ENCODE peak calls at places on chromosomes 16 and 17, in six cellular contexts. L is GM12878, K is upper lobe of left lung, H is HepG2, R is A549, Q is K562. P is an unnamed sample.

GRCh38 chr16:85471469-85472431 is 141.4 kb upstream of the GSE1 start:
- ATAC-seq in L (no peak), K (no peak), H (peak; percentile 51), R (no peak), Q (peak; percentile 59), P (no peak)

GRCh38 chr17:65154770-65155589 is 17.8 kb downstream of the RGS9 start:
- ATAC-seq in L (peak; percentile 96), K (no peak), H (no peak), R (peak; percentile 77), Q (no peak), P (no peak)

GRCh38 chr16:17134586-17134985 is 336.2 kb downstream of the XYLT1 start:
- ATAC-seq in L (peak; percentile 97), K (no peak), H (no peak), R (no peak), Q (no peak), P (no peak)

GRCh38 chr17:75652934-75653549 is 13.9 kb downstream of the RECQL5 start:
- ATAC-seq in L (peak; percentile 93), K (no peak), H (peak; percentile 94), R (peak; percentile 93), Q (peak; percentile 94), P (no peak)

GRCh38 chr16:67207857-67208524 is 9.1 kb downstream of the ELMO3 start:
- ATAC-seq in L (no peak), K (no peak), H (peak; percentile 2), R (peak; percentile 56), Q (peak; percentile 71), P (no peak)

GRCh38 chr16:85949787-85950186 is 50.8 kb downstream of the IRF8 start:
- ATAC-seq in L (no peak), K (no peak), H (no peak), R (no peak), Q (no peak), P (no peak)

GRCh38 chr16:11175850-11176341 is 80.1 kb downstream of the SOCS1 start:
- ATAC-seq in L (peak; percentile 63), K (no peak), H (no peak), R (no peak), Q (no peak), P (no peak)

GRCh38 chr17:82096709-82097186 is 1.3 kb downstream of the FASN start:
- ATAC-seq in L (no peak), K (no peak), H (no peak), R (peak; percentile 0), Q (no peak), P (no peak)

GRCh38 chr17:16374129-16374528 is 6.8 kb upstream of the UBB start:
- ATAC-seq in L (no peak), K (peak; percentile 77), H (no peak), R (no peak), Q (no peak), P (peak; percentile 82)

GRCh38 chr17:79675413-79675725 is 55.4 kb upstream of the ENPP7 start:
- ATAC-seq in L (no peak), K (no peak), H (no peak), R (no peak), Q (no peak), P (no peak)

GRCh38 chr17:45357364-45357997 is 40.7 kb upstream of the MAP3K14 start:
- ATAC-seq in L (peak; percentile 80), K (no peak), H (no peak), R (no peak), Q (no peak), P (no peak)

GRCh38 chr17:16027708-16028584 is 28.3 kb downstream of the TTC19 start:
- ATAC-seq in L (peak; percentile 96), K (peak; percentile 89), H (peak; percentile 52), R (peak; percentile 96), Q (peak; percentile 97), P (peak; percentile 80)

GRCh38 chr17:37476431-37477130 is 13.1 kb upstream of the DUSP14 start:
- ATAC-seq in L (no peak), K (peak; percentile 50), H (no peak), R (peak; percentile 76), Q (no peak), P (peak; percentile 29)
- H3K27ac ChIP-seq in L (no peak overlapping the region), K (no peak overlapping the region), H (no peak overlapping the region), R (no peak overlapping the region), Q (no peak overlapping the region), P (no peak overlapping the region)

DNA sequence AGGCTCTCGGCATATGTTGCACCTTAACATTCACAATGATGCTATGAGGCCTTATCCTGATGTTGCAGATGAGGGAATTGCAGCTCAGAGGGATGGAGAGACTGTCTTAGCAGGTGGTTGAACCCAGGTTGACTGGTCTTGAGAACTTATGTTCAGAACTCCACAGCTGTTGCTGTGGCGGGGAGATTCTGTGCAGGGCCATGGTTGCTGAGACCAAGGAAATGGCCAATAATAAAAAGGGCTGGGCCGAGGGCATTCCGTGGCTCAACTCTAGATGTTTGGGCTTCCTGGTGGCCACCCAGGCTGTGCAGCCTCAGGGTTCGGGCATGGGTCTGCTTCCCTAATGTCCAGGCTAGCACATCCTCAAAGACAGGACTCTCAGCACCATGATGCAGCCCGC is 5.9 kb downstream of the KSR1 start:
- ATAC-seq in L (peak; percentile 10), K (no peak), H (no peak), R (no peak), Q (no peak), P (no peak)
- H3K4me1 ChIP-seq in L (peaks cover 49% of the 10 kb centered on the region), K (peaks cover 62% of the 10 kb centered on the region), H (peaks cover 75% of the 10 kb centered on the region), R (peaks cover 64% of the 10 kb centered on the region), Q (peaks cover 53% of the 10 kb centered on the region), P (peaks cover 15% of the 10 kb centered on the region)

GRCh38 chr17:50892101-50892776 is 26.1 kb upstream of the TOB1 start:
- ATAC-seq in L (no peak), K (no peak), H (no peak), R (peak; percentile 8), Q (no peak), P (no peak)

GRCh38 chr17:50891577-50891989 is 25.4 kb upstream of the TOB1 start:
- ATAC-seq in L (no peak), K (no peak), H (no peak), R (no peak), Q (no peak), P (no peak)

GRCh38 chr17:50890675-50891516 is 24.7 kb upstream of the TOB1 start:
- ATAC-seq in L (no peak), K (no peak), H (peak; percentile 73), R (peak; percentile 83), Q (no peak), P (no peak)

GRCh38 chr17:50889528-50890118 is 23.5 kb upstream of the TOB1 start:
- ATAC-seq in L (no peak), K (no peak), H (peak; percentile 59), R (no peak), Q (no peak), P (no peak)

DNA sequence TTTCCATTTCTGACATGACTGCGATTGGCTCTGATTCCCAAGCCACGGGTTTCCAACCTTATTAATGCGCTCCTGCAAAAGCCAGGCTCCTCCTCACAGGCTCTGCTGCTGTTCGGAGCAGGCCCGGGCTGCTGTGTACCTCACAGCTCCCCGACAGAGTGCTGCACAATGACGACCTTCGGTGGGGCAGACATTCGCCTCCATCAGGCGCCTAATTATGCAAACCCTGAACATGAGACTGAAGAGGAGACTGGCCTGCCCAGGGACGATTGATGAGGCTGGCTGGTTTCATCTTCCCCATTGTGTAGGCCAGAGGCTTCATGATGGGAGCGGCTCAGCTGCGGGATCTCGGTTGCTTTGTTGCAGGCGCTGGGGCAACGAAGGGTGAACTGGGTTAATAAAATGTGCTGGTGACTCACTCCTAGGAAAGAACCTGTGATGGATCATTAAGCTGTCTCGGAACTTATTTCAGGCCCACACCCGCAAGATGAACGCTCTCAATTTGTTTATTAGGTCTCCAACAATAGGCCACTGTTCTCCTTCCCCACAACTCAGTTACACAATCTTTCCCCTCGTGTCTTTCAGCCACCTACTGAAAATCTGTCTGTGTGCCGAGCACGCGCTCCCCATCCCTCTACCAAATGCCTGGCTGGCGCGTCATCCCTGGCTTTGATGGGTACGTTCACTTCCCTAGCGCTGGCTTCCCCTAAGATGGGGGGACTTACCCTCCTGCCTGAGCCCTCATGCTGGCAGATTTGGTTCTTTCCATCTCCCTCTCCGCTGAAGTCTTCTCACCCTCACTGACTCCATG is 27.2 kb upstream of the TOB1 start:
- ATAC-seq in L (no peak), K (no peak), H (peak; percentile 51), R (peak; percentile 48), Q (no peak), P (peak; percentile 36)
- TF ChIP-seq EP300 in L (no peak), K (no peak), H (no peak), R (no peak), Q (no peak), P (no peak)

DNA sequence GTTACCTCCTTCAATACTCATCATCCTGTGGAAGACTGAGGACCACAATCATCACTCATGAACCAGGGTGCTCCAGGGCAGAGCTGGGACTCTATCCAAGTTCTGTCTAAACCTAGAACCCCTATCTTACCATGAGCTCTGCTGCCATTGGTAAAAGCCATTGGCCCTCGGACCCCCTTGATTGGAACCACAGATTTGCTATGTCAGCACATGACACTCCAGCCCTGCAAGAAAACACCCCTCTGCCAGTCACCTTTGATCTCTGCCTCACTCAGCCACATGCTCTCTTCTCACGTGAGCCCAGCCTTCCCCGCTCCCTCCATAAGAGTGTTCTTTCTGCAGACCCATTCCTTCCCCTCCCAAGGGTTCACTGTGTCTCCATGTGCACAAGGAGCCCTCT is 468.8 kb upstream of the DYNLRB2 start:
- ATAC-seq in L (no peak), K (no peak), H (no peak), R (no peak), Q (no peak), P (no peak)
- H3K27ac ChIP-seq in L (no peak overlapping the region), K (no peak overlapping the region), H (no peak overlapping the region), R (no peak overlapping the region), Q (no peak overlapping the region), P (no peak overlapping the region)

DNA sequence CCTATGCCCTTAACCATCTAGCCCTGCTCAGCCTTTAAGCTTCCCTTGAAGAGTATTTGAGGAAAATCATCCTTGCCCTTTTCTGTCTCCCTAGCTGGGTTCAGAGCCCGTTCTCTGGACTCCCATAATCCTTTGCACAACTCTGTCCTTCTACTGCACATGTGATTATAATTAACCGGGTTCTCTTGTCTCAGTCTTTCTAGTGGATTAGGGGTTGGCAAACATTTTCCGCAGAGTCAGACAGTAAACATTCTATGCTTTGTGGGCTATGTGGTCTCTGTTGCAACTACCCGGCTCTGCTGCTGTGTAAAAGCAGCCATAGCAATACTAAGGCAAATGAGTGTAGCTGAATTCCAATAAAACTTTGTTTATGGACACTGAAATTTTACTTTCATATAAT is 80.0 kb downstream of the CDRT15 start:
- ATAC-seq in L (no peak), K (no peak), H (peak; percentile 98), R (no peak), Q (no peak), P (no peak)
- H3K4me1 ChIP-seq in L (no peaks in the 10 kb centered on the region), K (no peaks in the 10 kb centered on the region), H (peaks cover 18% of the 10 kb centered on the region), R (no peaks in the 10 kb centered on the region), Q (no peaks in the 10 kb centered on the region), P (no peaks in the 10 kb centered on the region)

DNA sequence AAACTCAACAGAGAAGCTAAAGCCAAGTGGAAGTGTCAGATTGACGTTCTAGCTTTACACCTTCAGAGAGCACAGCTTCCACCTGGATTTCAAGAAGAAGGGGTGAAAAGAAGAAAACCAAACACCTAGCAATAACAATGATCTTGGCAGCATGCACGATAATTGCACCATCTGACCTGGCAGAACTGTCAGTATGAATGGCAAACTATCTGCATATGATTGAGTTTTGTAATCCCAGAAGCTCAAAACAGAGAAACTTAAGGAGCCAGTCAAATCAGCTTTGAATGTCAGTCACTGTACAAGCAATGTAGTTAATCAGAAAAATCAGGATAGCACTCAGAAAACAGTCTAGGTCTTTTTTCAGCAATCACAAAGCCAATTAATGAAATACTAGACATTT is 427.1 kb downstream of the ZFHX3 start:
- ATAC-seq in L (no peak), K (no peak), H (no peak), R (no peak), Q (no peak), P (no peak)
- TF ChIP-seq EP300 in L (no peak), K (no peak), H (no peak), R (no peak), Q (no peak), P (no peak)

P was measured in gastroesophageal sphincter.